ENCODE peak calls at places on chromosomes 13 and 19, in seven cellular contexts. Z, C, D, O, V, G and I are unnamed samples.

GRCh38 chr19:13401388-13401787 is 104.9 kb downstream of the CACNA1A start:
- DNase-seq in G (no peak), V (peak), Z (peak), D (peak), C (no peak), O (no peak), I (no peak)

GRCh38 chr19:15769586-15769985 is 17.9 kb upstream of the OR10H5 start:
- DNase-seq in Z (no peak), G (no peak), D (no peak), V (no peak), O (no peak), C (no peak), I (no peak)

GRCh38 chr19:4068058-4068966 is 1.6 kb upstream of the ZBTB7A start:
- DNase-seq in G (no peak), C (no peak), D (no peak), V (no peak), O (no peak), Z (no peak), I (no peak)

GRCh38 chr19:39389621-39390414 is 1.1 kb downstream of the PAF1 start:
- DNase-seq in C (no peak), O (no peak), Z (no peak), G (no peak), V (no peak), D (no peak), I (no peak)

GRCh38 chr19:11422163-11423068 is 3.3 kb upstream of the RGL3 start:
- DNase-seq in O (no peak), D (no peak), C (peak), G (peak), Z (peak), V (peak), I (peak)

GRCh38 chr19:12126707-12127106 is 13.4 kb downstream of the ZNF20 start:
- DNase-seq in G (no peak), V (no peak), O (no peak), D (peak), Z (no peak), C (peak), I (no peak)

GRCh38 chr19:40592170-40592569 is 9.0 kb upstream of the LTBP4 start:
- DNase-seq in O (no peak), G (no peak), Z (peak), D (peak), V (peak), C (peak), I (no peak)

GRCh38 chr19:12938536-12939291 is at the start of gene CALR:
- DNase-seq in Z (peak), V (no peak), D (no peak), O (no peak), G (no peak), C (peak), I (no peak)

GRCh38 chr13:39818953-39819352 is 163.5 kb downstream of the COG6 start:
- DNase-seq in D (no peak), V (no peak), O (no peak), Z (no peak), C (no peak), G (no peak), I (no peak)

GRCh38 chr13:111459803-111460547 is 139.5 kb downstream of the TEX29 start:
- DNase-seq in Z (no peak), G (no peak), O (no peak), D (no peak), C (no peak), V (no peak), I (no peak)

GRCh38 chr19:47547175-47547574 is 25.8 kb downstream of the ZNF541 start:
- DNase-seq in O (no peak), C (no peak), D (no peak), Z (no peak), G (no peak), V (no peak), I (no peak)

GRCh38 chr13:57846600-57847173 is 215.1 kb downstream of the PCDH17 start:
- DNase-seq in C (no peak), V (no peak), O (no peak), D (no peak), G (no peak), Z (no peak), I (no peak)

GRCh38 chr19:35673121-35673804 is 6.9 kb downstream of the UPK1A start:
- DNase-seq in G (peak), Z (peak), O (no peak), C (peak), V (peak), D (peak), I (no peak)

GRCh38 chr13:100694722-100695644 is 20.4 kb upstream of the TMTC4 start:
- DNase-seq in O (no peak), V (peak), Z (peak), G (no peak), C (peak), D (peak), I (no peak)

GRCh38 chr13:102812616-102813287 is 13.8 kb downstream of the BIVM start:
- DNase-seq in C (peak), V (no peak), G (no peak), D (no peak), Z (no peak), O (no peak), I (no peak)

GRCh38 chr13:30690282-30691188 is 44.8 kb upstream of the ALOX5AP start:
- DNase-seq in V (peak), C (no peak), O (peak), Z (peak), G (peak), D (no peak), I (no peak)

GRCh38 chr13:22736768-22737092 is 444.0 kb upstream of the SGCG start:
- DNase-seq in Z (no peak), G (no peak), C (no peak), V (no peak), D (no peak), O (no peak), I (no peak)

GRCh38 chr13:22738357-22738756 is 442.4 kb upstream of the SGCG start:
- DNase-seq in O (no peak), V (no peak), D (peak), G (no peak), Z (no peak), C (no peak), I (no peak)

GRCh38 chr13:22744688-22745452 is 435.9 kb upstream of the SGCG start:
- DNase-seq in Z (peak), D (no peak), C (no peak), V (no peak), O (no peak), G (no peak), I (no peak)

GRCh38 chr13:22736084-22736767 is 444.6 kb upstream of the SGCG start:
- DNase-seq in Z (no peak), O (no peak), D (no peak), G (no peak), V (no peak), C (no peak), I (no peak)

DNA sequence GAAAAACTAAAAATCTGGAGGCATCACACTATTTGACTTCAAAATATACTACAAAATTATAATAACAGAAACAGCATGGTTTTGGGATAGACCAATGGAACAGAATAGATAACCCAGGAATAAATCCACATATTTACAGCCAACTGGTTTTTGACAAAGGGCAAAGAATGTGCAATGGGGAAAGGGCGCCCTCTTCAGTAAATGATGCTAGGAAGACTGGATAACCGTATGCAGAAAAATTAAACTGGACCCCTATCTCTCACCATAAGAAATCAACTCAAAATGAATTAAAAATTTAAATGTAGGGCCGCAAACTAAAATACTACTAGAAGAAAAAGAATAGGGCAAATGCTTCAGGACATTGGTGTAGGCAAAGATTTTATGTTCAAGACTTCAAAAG is 440.5 kb upstream of the SGCG start:
- DNase-seq in Z (peak), C (peak), G (no peak), V (no peak), D (no peak), O (no peak), I (no peak)
- TF ChIP-seq CTCF in Z (no peak), C (peak), G (no peak), V (no peak), D (peak), O (no peak), I (peak)

DNA sequence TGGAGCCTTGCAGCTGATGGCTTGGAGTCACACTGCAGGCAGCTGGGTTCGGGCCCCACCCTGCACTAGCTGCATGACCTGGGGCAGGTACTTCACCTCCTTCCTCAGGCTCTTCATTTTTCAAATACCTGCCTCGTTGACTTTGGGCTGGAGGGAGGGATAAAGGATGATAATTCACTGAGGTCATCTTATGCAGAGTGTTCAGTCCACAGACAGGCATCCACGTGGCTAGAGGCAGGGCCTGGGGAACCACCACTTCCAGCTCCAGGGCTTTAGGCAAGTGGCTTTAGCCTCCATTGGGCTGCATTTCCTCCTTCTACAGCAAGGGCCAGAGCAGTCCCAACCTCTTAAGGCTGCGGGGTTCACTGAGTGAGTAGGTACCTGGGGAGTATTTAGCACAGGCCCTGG is 84.8 kb downstream of the SIPA1L3 start:
- DNase-seq in V (peak), Z (no peak), D (peak), O (no peak), G (no peak), C (no peak), I (no peak)
- TF ChIP-seq CTCF in V (peak), Z (no peak), D (no peak), O (no peak), G (no peak), C (no peak), I (no peak)

GRCh38 chr19:28710278-28710677 is 502.7 kb downstream of the UQCRFS1 start:
- DNase-seq in V (peak), Z (peak), D (peak), C (peak), O (peak), G (no peak), I (no peak)
- TF ChIP-seq CTCF in V (peak), Z (peak), D (peak), C (peak), O (peak), G (peak), I (peak)

GRCh38 chr13:113552079-113552478 is 32.5 kb upstream of the TFDP1 start:
- DNase-seq in C (no peak), Z (no peak), O (no peak), G (no peak), V (no peak), D (no peak), I (peak)
- TF ChIP-seq CTCF in C (no peak), Z (no peak), O (no peak), G (no peak), V (no peak), D (no peak), I (no peak)

DNA sequence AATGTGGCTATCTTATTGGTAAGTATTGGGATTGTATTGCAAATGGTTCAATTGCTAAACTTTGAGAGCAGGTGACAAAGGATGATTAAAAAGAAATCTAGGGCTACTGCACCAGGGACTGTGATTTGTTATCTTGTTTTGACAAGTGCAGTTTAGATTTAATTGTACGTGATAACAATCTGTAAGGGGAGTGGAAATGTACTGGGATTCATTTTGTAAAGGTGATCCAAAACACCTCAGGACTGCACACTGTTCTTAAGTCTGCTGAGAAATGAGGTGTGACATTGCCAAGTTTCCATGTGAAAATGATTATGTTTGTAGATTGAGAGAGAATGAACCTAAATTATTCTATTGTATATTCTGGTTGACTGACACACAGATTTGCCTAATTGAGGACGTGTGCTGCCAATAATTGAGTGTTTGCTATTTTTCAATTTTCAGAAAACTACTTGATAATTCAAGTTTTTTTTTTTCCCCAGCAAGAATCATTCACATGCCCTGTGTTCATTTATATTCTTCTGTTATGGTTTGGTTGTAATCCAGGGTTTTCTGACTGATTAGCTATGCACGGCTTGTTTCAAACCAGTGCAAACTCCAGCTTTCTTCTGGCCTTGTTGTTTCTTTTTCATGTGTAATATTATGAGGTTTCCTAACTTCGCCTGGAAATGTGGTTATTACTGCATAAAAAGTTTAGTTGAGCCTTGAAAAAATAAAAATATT is 308.0 kb downstream of the OLFM4 start:
- DNase-seq in G (no peak), V (no peak), C (no peak), D (no peak), Z (no peak), O (no peak), I (no peak)
- TF ChIP-seq CTCF in G (no peak), V (no peak), C (no peak), D (no peak), Z (no peak), O (no peak), I (no peak)

GRCh38 chr19:18152817-18153554 is at the start of gene PIK3R2:
- DNase-seq in V (peak), D (peak), O (peak), Z (peak), C (peak), G (peak), I (peak)
- TF ChIP-seq CTCF in V (peak), D (no peak), O (no peak), Z (peak), C (no peak), G (peak), I (no peak)

GRCh38 chr19:8506402-8506957 is 4.0 kb upstream of the PRAM1 start:
- DNase-seq in G (no peak), D (no peak), V (no peak), O (no peak), Z (no peak), C (peak), I (no peak)
- TF ChIP-seq CTCF in G (no peak), D (no peak), V (peak), O (no peak), Z (peak), C (no peak), I (peak)

GRCh38 chr19:58515259-58515658 is 3.5 kb upstream of the SLC27A5 start:
- DNase-seq in V (no peak), C (no peak), G (no peak), Z (no peak), O (no peak), D (no peak), I (no peak)

GRCh38 chr19:58518261-58519086 is 1.1 kb downstream of the ZBTB45 start:
- DNase-seq in V (no peak), D (no peak), O (no peak), C (no peak), G (no peak), Z (no peak), I (no peak)

GRCh38 chr19:58519087-58519354 is 589 bp downstream of the ZBTB45 start:
- DNase-seq in D (peak), G (peak), C (peak), Z (peak), V (peak), O (no peak), I (no peak)

GRCh38 chr19:58516246-58516836 is 3.3 kb downstream of the ZBTB45 start:
- DNase-seq in C (no peak), Z (no peak), O (no peak), V (no peak), G (no peak), D (no peak), I (no peak)

GRCh38 chr19:58516964-58517833 is 2.4 kb downstream of the ZBTB45 start:
- DNase-seq in D (no peak), Z (no peak), G (no peak), C (no peak), V (no peak), O (no peak), I (no peak)
- TF ChIP-seq CTCF in D (peak), Z (peak), G (no peak), C (peak), V (peak), O (no peak), I (no peak)